ENCODE peak calls at places on chromosome 11, in nine cellular contexts. One of them, this sample, is unnamed.

GRCh38 chr11:58006940-58007339 is 16.7 kb upstream of the OR9Q1 start:
- DNase-seq in H7: no peak
- DNase-seq in Right ventricle myocardium superior: no peak
- DNase-seq in suprapubic skin: no peak
- DNase-seq in mucosa of descending colon: no peak
- DNase-seq in MCF 10A: peak; percentile 51
- DNase-seq in GM04504: no peak
- DNase-seq in stimulated activated CD4-positive, alpha-beta T cell treated with anti-CD3 and anti-CD28 coated beads, Interleukin-15, amount 100 ng/mL, for 1 hour: no peak
- DNase-seq in SHP77 treated with DMSO at 0.1 percent for 48 hours: no peak
- DNase-seq in this sample: no peak

GRCh38 chr11:122690292-122690691 is 34.8 kb downstream of the UBASH3B start:
- DNase-seq in H7: no peak
- DNase-seq in Right ventricle myocardium superior: no peak
- DNase-seq in suprapubic skin: no peak
- DNase-seq in mucosa of descending colon: no peak
- DNase-seq in MCF 10A: no peak
- DNase-seq in GM04504: no peak
- DNase-seq in stimulated activated CD4-positive, alpha-beta T cell treated with anti-CD3 and anti-CD28 coated beads, Interleukin-15, amount 100 ng/mL, for 1 hour: no peak
- DNase-seq in SHP77 treated with DMSO at 0.1 percent for 48 hours: no peak
- DNase-seq in this sample: no peak

GRCh38 chr11:85889676-85890579 is 34.7 kb downstream of the CCDC83 start:
- DNase-seq in H7: no peak
- DNase-seq in Right ventricle myocardium superior: no peak
- DNase-seq in suprapubic skin: no peak
- DNase-seq in mucosa of descending colon: no peak
- DNase-seq in MCF 10A: peak; percentile 80
- DNase-seq in GM04504: peak; percentile 47
- DNase-seq in stimulated activated CD4-positive, alpha-beta T cell treated with anti-CD3 and anti-CD28 coated beads, Interleukin-15, amount 100 ng/mL, for 1 hour: no peak
- DNase-seq in SHP77 treated with DMSO at 0.1 percent for 48 hours: no peak
- DNase-seq in this sample: no peak

GRCh38 chr11:64592656-64593055 is 1.6 kb downstream of the SLC22A12 start:
- DNase-seq in H7: peak; percentile 40
- DNase-seq in Right ventricle myocardium superior: peak; percentile 18
- DNase-seq in suprapubic skin: no peak
- DNase-seq in mucosa of descending colon: peak; percentile 13
- DNase-seq in MCF 10A: no peak
- DNase-seq in GM04504: no peak
- DNase-seq in stimulated activated CD4-positive, alpha-beta T cell treated with anti-CD3 and anti-CD28 coated beads, Interleukin-15, amount 100 ng/mL, for 1 hour: no peak
- DNase-seq in SHP77 treated with DMSO at 0.1 percent for 48 hours: no peak
- DNase-seq in this sample: peak; percentile 49

GRCh38 chr11:2929880-2930704 is 872 bp upstream of the PHLDA2 start:
- DNase-seq in H7: peak; percentile 92
- DNase-seq in Right ventricle myocardium superior: peak; percentile 51
- DNase-seq in suprapubic skin: no peak
- DNase-seq in mucosa of descending colon: peak; percentile 84
- DNase-seq in MCF 10A: peak; percentile 76
- DNase-seq in GM04504: no peak
- DNase-seq in stimulated activated CD4-positive, alpha-beta T cell treated with anti-CD3 and anti-CD28 coated beads, Interleukin-15, amount 100 ng/mL, for 1 hour: no peak
- DNase-seq in SHP77 treated with DMSO at 0.1 percent for 48 hours: no peak
- DNase-seq in this sample: peak; percentile 83

GRCh38 chr11:122317337-122317736 is 201.3 kb upstream of the BLID start:
- DNase-seq in H7: no peak
- DNase-seq in Right ventricle myocardium superior: no peak
- DNase-seq in suprapubic skin: no peak
- DNase-seq in mucosa of descending colon: no peak
- DNase-seq in MCF 10A: no peak
- DNase-seq in GM04504: peak; percentile 51
- DNase-seq in stimulated activated CD4-positive, alpha-beta T cell treated with anti-CD3 and anti-CD28 coated beads, Interleukin-15, amount 100 ng/mL, for 1 hour: no peak
- DNase-seq in SHP77 treated with DMSO at 0.1 percent for 48 hours: no peak
- DNase-seq in this sample: no peak

GRCh38 chr11:64007160-64007628 is 21.0 kb downstream of the OTUB1 start:
- DNase-seq in H7: peak; percentile 88
- DNase-seq in Right ventricle myocardium superior: peak; percentile 63
- DNase-seq in suprapubic skin: no peak
- DNase-seq in mucosa of descending colon: no peak
- DNase-seq in MCF 10A: no peak
- DNase-seq in GM04504: no peak
- DNase-seq in stimulated activated CD4-positive, alpha-beta T cell treated with anti-CD3 and anti-CD28 coated beads, Interleukin-15, amount 100 ng/mL, for 1 hour: no peak
- DNase-seq in SHP77 treated with DMSO at 0.1 percent for 48 hours: no peak
- DNase-seq in this sample: peak; percentile 79

GRCh38 chr11:19511413-19512183 is 201.0 kb upstream of the NAV2 start:
- DNase-seq in H7: no peak
- DNase-seq in Right ventricle myocardium superior: peak; percentile 67
- DNase-seq in suprapubic skin: no peak
- DNase-seq in mucosa of descending colon: peak; percentile 58
- DNase-seq in MCF 10A: peak; percentile 40
- DNase-seq in GM04504: no peak
- DNase-seq in stimulated activated CD4-positive, alpha-beta T cell treated with anti-CD3 and anti-CD28 coated beads, Interleukin-15, amount 100 ng/mL, for 1 hour: no peak
- DNase-seq in SHP77 treated with DMSO at 0.1 percent for 48 hours: no peak
- DNase-seq in this sample: peak; percentile 91

GRCh38 chr11:120404495-120404894 is 68.3 kb downstream of the ARHGEF12 start:
- DNase-seq in H7: peak; percentile 48
- DNase-seq in Right ventricle myocardium superior: no peak
- DNase-seq in suprapubic skin: no peak
- DNase-seq in mucosa of descending colon: no peak
- DNase-seq in MCF 10A: no peak
- DNase-seq in GM04504: no peak
- DNase-seq in stimulated activated CD4-positive, alpha-beta T cell treated with anti-CD3 and anti-CD28 coated beads, Interleukin-15, amount 100 ng/mL, for 1 hour: no peak
- DNase-seq in SHP77 treated with DMSO at 0.1 percent for 48 hours: no peak
- DNase-seq in this sample: no peak

GRCh38 chr11:101442936-101443521 is 140.8 kb downstream of the TRPC6 start:
- DNase-seq in H7: no peak
- DNase-seq in Right ventricle myocardium superior: no peak
- DNase-seq in suprapubic skin: no peak
- DNase-seq in mucosa of descending colon: no peak
- DNase-seq in MCF 10A: no peak
- DNase-seq in GM04504: no peak
- DNase-seq in stimulated activated CD4-positive, alpha-beta T cell treated with anti-CD3 and anti-CD28 coated beads, Interleukin-15, amount 100 ng/mL, for 1 hour: no peak
- DNase-seq in SHP77 treated with DMSO at 0.1 percent for 48 hours: no peak
- DNase-seq in this sample: no peak

GRCh38 chr11:26063915-26064314 is 268.0 kb upstream of the ANO3 start:
- DNase-seq in H7: no peak
- DNase-seq in Right ventricle myocardium superior: no peak
- DNase-seq in suprapubic skin: no peak
- DNase-seq in mucosa of descending colon: no peak
- DNase-seq in MCF 10A: no peak
- DNase-seq in GM04504: no peak
- DNase-seq in stimulated activated CD4-positive, alpha-beta T cell treated with anti-CD3 and anti-CD28 coated beads, Interleukin-15, amount 100 ng/mL, for 1 hour: no peak
- DNase-seq in SHP77 treated with DMSO at 0.1 percent for 48 hours: no peak
- DNase-seq in this sample: no peak

GRCh38 chr11:72703281-72704008 is 29.2 kb upstream of the PDE2A start:
- DNase-seq in H7: peak; percentile 87
- DNase-seq in Right ventricle myocardium superior: peak; percentile 88
- DNase-seq in suprapubic skin: peak; percentile 84
- DNase-seq in mucosa of descending colon: peak; percentile 75
- DNase-seq in MCF 10A: no peak
- DNase-seq in GM04504: peak; percentile 78
- DNase-seq in stimulated activated CD4-positive, alpha-beta T cell treated with anti-CD3 and anti-CD28 coated beads, Interleukin-15, amount 100 ng/mL, for 1 hour: no peak
- DNase-seq in SHP77 treated with DMSO at 0.1 percent for 48 hours: no peak
- DNase-seq in this sample: peak; percentile 90

GRCh38 chr11:120316880-120317688 is 8.0 kb upstream of the TLCD5 start:
- DNase-seq in H7: peak; percentile 73
- DNase-seq in Right ventricle myocardium superior: peak; percentile 75
- DNase-seq in suprapubic skin: no peak
- DNase-seq in mucosa of descending colon: peak; percentile 84
- DNase-seq in MCF 10A: peak; percentile 76
- DNase-seq in GM04504: no peak
- DNase-seq in stimulated activated CD4-positive, alpha-beta T cell treated with anti-CD3 and anti-CD28 coated beads, Interleukin-15, amount 100 ng/mL, for 1 hour: no peak
- DNase-seq in SHP77 treated with DMSO at 0.1 percent for 48 hours: no peak
- DNase-seq in this sample: peak; percentile 91

GRCh38 chr11:60208146-60208895 is 25.4 kb upstream of the MS4A6A start:
- DNase-seq in H7: no peak
- DNase-seq in Right ventricle myocardium superior: no peak
- DNase-seq in suprapubic skin: no peak
- DNase-seq in mucosa of descending colon: no peak
- DNase-seq in MCF 10A: no peak
- DNase-seq in GM04504: no peak
- DNase-seq in stimulated activated CD4-positive, alpha-beta T cell treated with anti-CD3 and anti-CD28 coated beads, Interleukin-15, amount 100 ng/mL, for 1 hour: no peak
- DNase-seq in SHP77 treated with DMSO at 0.1 percent for 48 hours: no peak
- DNase-seq in this sample: no peak

GRCh38 chr11:68387840-68388239 is 72.7 kb upstream of the PPP6R3 start:
- DNase-seq in H7: no peak
- DNase-seq in Right ventricle myocardium superior: no peak
- DNase-seq in suprapubic skin: no peak
- DNase-seq in mucosa of descending colon: no peak
- DNase-seq in MCF 10A: no peak
- DNase-seq in GM04504: no peak
- DNase-seq in stimulated activated CD4-positive, alpha-beta T cell treated with anti-CD3 and anti-CD28 coated beads, Interleukin-15, amount 100 ng/mL, for 1 hour: no peak
- DNase-seq in SHP77 treated with DMSO at 0.1 percent for 48 hours: no peak
- DNase-seq in this sample: no peak

GRCh38 chr11:73469401-73469800 is 93.2 kb downstream of the RELT start:
- DNase-seq in H7: no peak
- DNase-seq in Right ventricle myocardium superior: no peak
- DNase-seq in suprapubic skin: no peak
- DNase-seq in mucosa of descending colon: no peak
- DNase-seq in MCF 10A: no peak
- DNase-seq in GM04504: no peak
- DNase-seq in stimulated activated CD4-positive, alpha-beta T cell treated with anti-CD3 and anti-CD28 coated beads, Interleukin-15, amount 100 ng/mL, for 1 hour: no peak
- DNase-seq in SHP77 treated with DMSO at 0.1 percent for 48 hours: no peak
- DNase-seq in this sample: no peak

GRCh38 chr11:69005183-69005630 is 7.8 kb downstream of the MRGPRF start:
- DNase-seq in H7: peak; percentile 47
- DNase-seq in Right ventricle myocardium superior: peak; percentile 37
- DNase-seq in suprapubic skin: peak; percentile 69
- DNase-seq in mucosa of descending colon: no peak
- DNase-seq in MCF 10A: no peak
- DNase-seq in GM04504: no peak
- DNase-seq in stimulated activated CD4-positive, alpha-beta T cell treated with anti-CD3 and anti-CD28 coated beads, Interleukin-15, amount 100 ng/mL, for 1 hour: no peak
- DNase-seq in SHP77 treated with DMSO at 0.1 percent for 48 hours: no peak
- DNase-seq in this sample: no peak

GRCh38 chr11:118696673-118697226 is 17.3 kb upstream of the TREH start:
- DNase-seq in H7: peak; percentile 75
- DNase-seq in Right ventricle myocardium superior: no peak
- DNase-seq in suprapubic skin: no peak
- DNase-seq in mucosa of descending colon: no peak
- DNase-seq in MCF 10A: no peak
- DNase-seq in GM04504: no peak
- DNase-seq in stimulated activated CD4-positive, alpha-beta T cell treated with anti-CD3 and anti-CD28 coated beads, Interleukin-15, amount 100 ng/mL, for 1 hour: no peak
- DNase-seq in SHP77 treated with DMSO at 0.1 percent for 48 hours: no peak
- DNase-seq in this sample: no peak

GRCh38 chr11:110955797-110956196 is 243.6 kb upstream of the ARHGAP20 start:
- DNase-seq in H7: no peak
- DNase-seq in Right ventricle myocardium superior: no peak
- DNase-seq in suprapubic skin: no peak
- DNase-seq in mucosa of descending colon: no peak
- DNase-seq in MCF 10A: no peak
- DNase-seq in GM04504: no peak
- DNase-seq in stimulated activated CD4-positive, alpha-beta T cell treated with anti-CD3 and anti-CD28 coated beads, Interleukin-15, amount 100 ng/mL, for 1 hour: no peak
- DNase-seq in SHP77 treated with DMSO at 0.1 percent for 48 hours: no peak
- DNase-seq in this sample: no peak